ENCODE peak calls at places on chromosomes 1 and 21, in eight cellular contexts. M is gastrocnemius medialis, C is tibial nerve, S is HCT116, K is uterus, U is body of pancreas, B is endothelial cell of umbilical vein, R is A549. P is an unnamed sample.
A peak's percentile ranks its signal among the peaks of the same experiment; 100 is the strongest.

GRCh38 chr1:151510614-151510956 is 602 bp upstream of the CGN start:
- DNase-seq in U (no peak), M (no peak), S (no peak), R (no peak), C (no peak), B (no peak), K (no peak), P (no peak)

GRCh38 chr21:42546433-42546832 is 32.8 kb downstream of the SLC37A1 start:
- DNase-seq in U (no peak), K (no peak), M (no peak), R (no peak), B (no peak), S (no peak), C (no peak), P (no peak)

GRCh38 chr1:25703671-25704637 is 87.4 kb downstream of the MAN1C1 start:
- DNase-seq in R (no peak), U (no peak), K (no peak), B (no peak), C (no peak), M (no peak), S (no peak), P (no peak)

GRCh38 chr1:8345621-8346415 is 27.9 kb downstream of the SLC45A1 start:
- DNase-seq in R (no peak), C (no peak), K (no peak), M (no peak), U (no peak), B (no peak), S (no peak), P (no peak)

GRCh38 chr1:228176024-228176395 is 10.4 kb downstream of the IBA57 start:
- DNase-seq in U (no peak), R (no peak), S (no peak), B (no peak), K (no peak), C (no peak), M (no peak), P (no peak)

GRCh38 chr1:147879911-147880310 is 22.7 kb upstream of the GJA8 start:
- DNase-seq in R (no peak), C (no peak), S (no peak), U (no peak), B (no peak), K (no peak), M (no peak), P (no peak)

GRCh38 chr1:53359225-53359933 is 31.5 kb upstream of the LRP8 start:
- DNase-seq in U (no peak), S (no peak), M (no peak), K (no peak), C (no peak), B (no peak), R (no peak), P (no peak)

GRCh38 chr1:213934642-213935041 is 53.1 kb upstream of the PROX1 start:
- DNase-seq in R (no peak), S (no peak), K (no peak), U (peak; percentile 93), C (no peak), B (no peak), M (no peak), P (no peak)

GRCh38 chr1:94316183-94316582 is 78.8 kb upstream of the ARHGAP29 start:
- DNase-seq in C (no peak), B (no peak), M (no peak), S (no peak), U (no peak), R (no peak), K (no peak), P (no peak)

GRCh38 chr1:202254454-202255252 is 61.1 kb downstream of the LGR6 start:
- DNase-seq in B (no peak), R (peak; percentile 36), M (no peak), S (no peak), K (no peak), U (no peak), C (no peak), P (no peak)

GRCh38 chr1:35557118-35557610 is at the start of gene KIAA0319L:
- DNase-seq in K (peak; percentile 87), C (no peak), R (peak; percentile 56), S (no peak), M (peak; percentile 82), B (no peak), U (peak; percentile 89), P (no peak)
- TF ChIP-seq POLR2A in K (peak; percentile 59), C (no peak), R (peak; percentile 61), S (no peak), M (peak; percentile 81), B (no peak), U (peak; percentile 78), P (no peak)

GRCh38 chr1:19447550-19447949 is 37.8 kb downstream of the CAPZB start:
- DNase-seq in C (no peak), K (no peak), S (no peak), M (no peak), R (no peak), B (no peak), U (no peak), P (no peak)
- H3K4me1 ChIP-seq in C (peaks cover 79% of the 10 kb centered on the region), K (peaks cover 42% of the 10 kb centered on the region), S (peaks cover 57% of the 10 kb centered on the region), M (peaks cover 79% of the 10 kb centered on the region), R (peaks cover 94% of the 10 kb centered on the region), B (peaks cover 46% of the 10 kb centered on the region), U (peaks cover 27% of the 10 kb centered on the region), P (peaks cover 92% of the 10 kb centered on the region)

GRCh38 chr1:33741749-33742148 is 122.1 kb upstream of the HMGB4 start:
- DNase-seq in K (no peak), R (no peak), C (no peak), S (no peak), M (no peak), U (no peak), B (no peak), P (peak; percentile 19)
- H3K27ac ChIP-seq in K (no peak overlapping the region), R (no peak overlapping the region), C (no peak overlapping the region), S (no peak overlapping the region), M (no peak overlapping the region), U (no peak overlapping the region), B (no peak overlapping the region), P (no peak overlapping the region)

DNA sequence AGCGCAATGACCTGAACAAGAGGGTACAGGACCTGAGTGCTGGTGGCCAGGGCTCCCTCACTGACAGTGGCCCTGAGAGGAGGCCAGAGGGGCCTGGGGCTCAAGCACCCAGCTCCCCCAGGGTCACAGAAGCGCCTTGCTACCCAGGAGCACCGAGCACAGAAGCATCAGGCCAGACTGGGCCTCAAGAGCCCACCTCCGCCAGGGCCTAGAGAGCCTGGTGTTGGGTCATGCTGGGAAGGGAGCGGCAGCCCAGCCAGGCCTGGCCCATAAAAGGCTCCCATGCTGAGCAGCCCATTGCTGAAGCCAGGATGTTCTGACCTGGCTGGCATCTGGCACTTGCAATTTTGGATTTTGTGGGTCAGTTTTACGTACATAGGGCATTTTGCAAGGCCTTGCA is 5.4 kb upstream of the CCDC28B start:
- DNase-seq in S (no peak), K (no peak), C (no peak), R (no peak), M (no peak), U (no peak), B (no peak), P (no peak)
- TF ChIP-seq POLR2A in S (no peak), K (no peak), C (no peak), R (no peak), M (no peak), U (no peak), B (no peak), P (no peak)

GRCh38 chr1:10675813-10676212 is 120.6 kb downstream of the CASZ1 start:
- DNase-seq in S (no peak), B (no peak), M (no peak), C (no peak), U (no peak), K (no peak), R (no peak), P (no peak)
- H3K4me1 ChIP-seq in S (peaks cover 6% of the 10 kb centered on the region), B (no peaks in the 10 kb centered on the region), M (peaks cover 39% of the 10 kb centered on the region), C (no peaks in the 10 kb centered on the region), U (peaks cover 65% of the 10 kb centered on the region), K (no peaks in the 10 kb centered on the region), R (no peaks in the 10 kb centered on the region), P (peaks cover 65% of the 10 kb centered on the region)

DNA sequence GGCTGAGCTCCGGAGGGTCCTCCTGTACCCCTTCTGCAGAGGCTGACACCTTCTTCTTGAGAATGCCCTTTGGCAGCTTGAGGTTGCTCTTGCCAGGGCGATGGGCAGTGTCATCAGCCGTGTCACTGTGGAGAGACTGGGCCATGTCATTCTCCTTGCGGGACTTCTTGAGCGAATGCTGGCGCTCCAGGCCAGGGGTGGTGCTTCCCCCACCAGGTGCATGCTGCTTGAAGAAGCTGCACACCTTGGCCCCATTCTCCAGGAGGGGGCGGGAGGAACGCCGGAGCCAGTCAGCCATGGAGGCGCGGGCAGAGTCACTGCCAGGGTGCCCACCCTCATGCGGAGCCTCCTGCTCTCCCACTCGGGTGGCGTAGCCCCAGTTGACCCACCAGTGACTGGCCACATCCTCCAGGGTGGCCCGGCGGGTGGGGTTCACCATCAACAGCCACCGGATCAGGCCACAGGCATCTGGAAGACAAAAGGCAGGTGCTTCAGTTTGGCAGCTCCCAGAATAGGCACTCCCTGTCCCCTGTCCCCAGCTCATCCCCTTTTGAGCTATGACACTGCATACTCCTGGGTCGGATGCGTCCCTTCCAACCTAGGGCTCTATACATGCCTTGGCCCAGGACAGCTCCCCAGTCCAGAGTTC is 17.4 kb downstream of the NUAK2 start:
- DNase-seq in R (no peak), C (no peak), M (no peak), K (no peak), B (no peak), U (no peak), S (no peak), P (no peak)
- H3K27ac ChIP-seq in R (peak overlapping the region; percentile 98), C (no peak overlapping the region), M (no peak overlapping the region), K (no peak overlapping the region), B (peak overlapping the region; percentile 35), U (peak overlapping the region; percentile 49), S (no peak overlapping the region), P (no peak overlapping the region)

GRCh38 chr1:89454845-89455521 is 69.6 kb upstream of the LRRC8B start:
- DNase-seq in U (peak; percentile 49), R (peak; percentile 38), B (peak; percentile 58), K (peak; percentile 19), C (no peak), M (no peak), S (peak; percentile 34), P (no peak)
- TF ChIP-seq POLR2A in U (no peak), R (no peak), B (no peak), K (no peak), C (no peak), M (no peak), S (no peak), P (no peak)

GRCh38 chr1:26852701-26853100 is 10.2 kb upstream of the SFN start:
- DNase-seq in C (no peak), K (no peak), B (no peak), U (no peak), S (no peak), R (no peak), M (no peak), P (no peak)
- H3K4me1 ChIP-seq in C (peaks cover 12% of the 10 kb centered on the region), K (peaks cover 5% of the 10 kb centered on the region), B (peaks cover 9% of the 10 kb centered on the region), U (no peaks in the 10 kb centered on the region), S (peaks cover 73% of the 10 kb centered on the region), R (peaks cover 41% of the 10 kb centered on the region), M (no peaks in the 10 kb centered on the region), P (peaks cover 59% of the 10 kb centered on the region)

P was measured in vagina.